ENCODE peak calls at places on chromosomes 16 and 17, in five cellular contexts. One of them, this sample, is unnamed.

GRCh38 chr16:57480754-57481230 is 5.5 kb downstream of the DOK4 start:
- DNase-seq in cerebellum: peak; percentile 76
- DNase-seq in HTR-8/SVneo: no peak
- DNase-seq in left lung: no peak
- DNase-seq in head of caudate nucleus: no peak
- DNase-seq in this sample: peak; percentile 80

GRCh38 chr16:16169615-16170014 is 53.7 kb downstream of the ABCC6 start:
- DNase-seq in cerebellum: no peak
- DNase-seq in HTR-8/SVneo: no peak
- DNase-seq in left lung: no peak
- DNase-seq in head of caudate nucleus: no peak
- DNase-seq in this sample: no peak

GRCh38 chr17:65154770-65155589 is 17.8 kb downstream of the RGS9 start:
- DNase-seq in HTR-8/SVneo: peak; percentile 45
- DNase-seq in left lung: no peak
- DNase-seq in head of caudate nucleus: no peak
- DNase-seq in cerebellum: no peak
- DNase-seq in this sample: no peak

GRCh38 chr17:55386931-55387330 is 34.7 kb downstream of the MMD start:
- DNase-seq in head of caudate nucleus: no peak
- DNase-seq in HTR-8/SVneo: no peak
- DNase-seq in left lung: no peak
- DNase-seq in cerebellum: no peak
- DNase-seq in this sample: no peak

GRCh38 chr16:50537533-50538290 is 10.5 kb upstream of the NKD1 start:
- DNase-seq in cerebellum: no peak
- DNase-seq in HTR-8/SVneo: no peak
- DNase-seq in left lung: no peak
- DNase-seq in head of caudate nucleus: no peak
- DNase-seq in this sample: no peak

GRCh38 chr16:64437706-64438329 is 684.0 kb downstream of the CDH11 start:
- DNase-seq in cerebellum: no peak
- DNase-seq in HTR-8/SVneo: no peak
- DNase-seq in left lung: no peak
- DNase-seq in head of caudate nucleus: no peak
- DNase-seq in this sample: no peak

GRCh38 chr17:83100220-83100852 is 20.9 kb downstream of the METRNL start:
- DNase-seq in left lung: no peak
- DNase-seq in HTR-8/SVneo: no peak
- DNase-seq in cerebellum: no peak
- DNase-seq in head of caudate nucleus: no peak
- DNase-seq in this sample: no peak

GRCh38 chr17:57855391-57856035 is 5.7 kb upstream of the MRPS23 start:
- DNase-seq in head of caudate nucleus: no peak
- DNase-seq in cerebellum: no peak
- DNase-seq in left lung: no peak
- DNase-seq in HTR-8/SVneo: no peak
- DNase-seq in this sample: no peak

GRCh38 chr16:87057291-87057881 is 259.8 kb downstream of the C16orf95 start:
- DNase-seq in left lung: no peak
- DNase-seq in cerebellum: no peak
- DNase-seq in head of caudate nucleus: no peak
- DNase-seq in HTR-8/SVneo: no peak
- DNase-seq in this sample: no peak

GRCh38 chr17:37502009-37502936 is 12.6 kb downstream of the DUSP14 start:
- DNase-seq in head of caudate nucleus: no peak
- DNase-seq in cerebellum: no peak
- DNase-seq in left lung: no peak
- DNase-seq in HTR-8/SVneo: no peak
- DNase-seq in this sample: no peak

GRCh38 chr17:151886-152859 is 14.8 kb downstream of the SCGB1C2 start:
- DNase-seq in cerebellum: no peak
- DNase-seq in head of caudate nucleus: no peak
- DNase-seq in HTR-8/SVneo: no peak
- DNase-seq in left lung: peak; percentile 43
- DNase-seq in this sample: no peak

GRCh38 chr17:50511058-50511457 is 2.8 kb downstream of the MYCBPAP start:
- DNase-seq in cerebellum: no peak
- DNase-seq in head of caudate nucleus: no peak
- DNase-seq in left lung: no peak
- DNase-seq in HTR-8/SVneo: no peak
- DNase-seq in this sample: no peak

GRCh38 chr16:83958137-83958810 is 5.2 kb downstream of the OSGIN1 start:
- DNase-seq in left lung: peak; percentile 69
- DNase-seq in HTR-8/SVneo: no peak
- DNase-seq in cerebellum: no peak
- DNase-seq in head of caudate nucleus: no peak
- DNase-seq in this sample: no peak

GRCh38 chr16:81581107-81581506 is 136.5 kb downstream of the CMIP start:
- DNase-seq in HTR-8/SVneo: no peak
- DNase-seq in head of caudate nucleus: no peak
- DNase-seq in left lung: no peak
- DNase-seq in cerebellum: no peak
- DNase-seq in this sample: no peak

GRCh38 chr16:4894276-4895150 is 42.4 kb downstream of the PPL start:
- DNase-seq in head of caudate nucleus: no peak
- DNase-seq in HTR-8/SVneo: no peak
- DNase-seq in left lung: peak; percentile 61
- DNase-seq in cerebellum: no peak
- DNase-seq in this sample: peak; percentile 8

GRCh38 chr17:82665226-82665625 is 17.0 kb upstream of the WDR45B start:
- DNase-seq in HTR-8/SVneo: no peak
- DNase-seq in cerebellum: no peak
- DNase-seq in head of caudate nucleus: no peak
- DNase-seq in left lung: peak; percentile 37
- DNase-seq in this sample: no peak

GRCh38 chr17:49549691-49550678 is 25.7 kb upstream of the NXPH3 start:
- DNase-seq in head of caudate nucleus: no peak
- DNase-seq in cerebellum: no peak
- DNase-seq in left lung: no peak
- DNase-seq in HTR-8/SVneo: no peak
- DNase-seq in this sample: no peak

GRCh38 chr16:12120331-12120981 is 143.9 kb downstream of the SNX29 start:
- DNase-seq in HTR-8/SVneo: no peak
- DNase-seq in head of caudate nucleus: no peak
- DNase-seq in left lung: no peak
- DNase-seq in cerebellum: no peak
- DNase-seq in this sample: no peak

GRCh38 chr17:82880620-82881019 is 40.8 kb upstream of the ZNF750 start:
- DNase-seq in head of caudate nucleus: no peak
- DNase-seq in left lung: peak; percentile 55
- DNase-seq in HTR-8/SVneo: no peak
- DNase-seq in cerebellum: no peak
- DNase-seq in this sample: no peak

GRCh38 chr17:81821603-81822311 is 11.3 kb downstream of the MCRIP1 start:
- DNase-seq in head of caudate nucleus: no peak
- DNase-seq in HTR-8/SVneo: peak; percentile 41
- DNase-seq in left lung: peak; percentile 92
- DNase-seq in cerebellum: no peak
- DNase-seq in this sample: peak; percentile 29

This sample was measured in G401.